ENCODE peak calls at places on chromosomes 6 and 20, in four cellular contexts. E, J, L and S are unnamed samples.

GRCh38 chr20:32378461-32378860 is 20.3 kb downstream of the ASXL1 start:
- DNase-seq in E (no peak), J (no peak), L (no peak), S (no peak)

GRCh38 chr20:3420211-3420707 is 12.8 kb upstream of the DNAAF9 start:
- DNase-seq in E (no peak), J (peak), L (no peak), S (no peak)

GRCh38 chr6:89117285-89118108 is at the start of gene SRSF12:
- DNase-seq in L (peak), E (no peak), J (peak), S (peak)

GRCh38 chr6:4804095-4804494 is 27.9 kb downstream of the CDYL start:
- DNase-seq in L (no peak), E (no peak), J (peak), S (peak)

GRCh38 chr20:1813101-1813529 is 82.1 kb upstream of the SIRPA start:
- DNase-seq in J (peak), L (no peak), E (no peak), S (no peak)

GRCh38 chr6:168397011-168397410 is 44.0 kb upstream of the SMOC2 start:
- DNase-seq in J (no peak), E (no peak), L (no peak), S (no peak)

GRCh38 chr6:16639689-16640480 is 121.4 kb downstream of the ATXN1 start:
- DNase-seq in L (no peak), J (peak), E (no peak), S (no peak)

GRCh38 chr20:41531876-41532275 is 86.3 kb downstream of the CHD6 start:
- DNase-seq in E (no peak), J (no peak), L (no peak), S (no peak)

GRCh38 chr6:89359561-89359960 is 7.0 kb upstream of the UBE2J1 start:
- DNase-seq in L (no peak), J (no peak), E (no peak), S (peak)

GRCh38 chr20:58429303-58429702 is 40.3 kb downstream of the VAPB start:
- DNase-seq in E (no peak), J (no peak), L (no peak), S (no peak)

GRCh38 chr6:160028487-160029275 is 59.8 kb downstream of the IGF2R start:
- DNase-seq in L (peak), E (no peak), J (no peak), S (no peak)

GRCh38 chr6:75824160-75824559 is 75.1 kb downstream of the MYO6 start:
- DNase-seq in L (peak), J (no peak), E (no peak), S (no peak)

GRCh38 chr20:63382551-63383300 is 21.6 kb upstream of the CHRNA4 start:
- DNase-seq in L (no peak), J (no peak), E (no peak), S (no peak)

GRCh38 chr6:97396880-97397279 is 113.9 kb upstream of the MMS22L start:
- DNase-seq in J (no peak), L (no peak), E (no peak), S (no peak)

GRCh38 chr20:53032021-53033001 is 60.2 kb downstream of the TSHZ2 start:
- DNase-seq in J (peak), E (no peak), L (no peak), S (no peak)

GRCh38 chr6:82006027-82006738 is 241.4 kb downstream of the IBTK start:
- DNase-seq in L (peak), J (peak), E (no peak), S (peak)

GRCh38 chr20:3781153-3781910 is at the start of gene SPEF1:
- DNase-seq in E (peak), L (peak), J (peak), S (peak)

GRCh38 chr6:41177287-41177686 is 14.4 kb upstream of the TREM2 start:
- DNase-seq in L (no peak), E (no peak), J (no peak), S (no peak)

GRCh38 chr6:14635933-14636599 is 518.5 kb downstream of the CD83 start:
- DNase-seq in J (no peak), L (peak), E (no peak), S (no peak)
- H2AFZ ChIP-seq in J (no peak), L (peak), E (peak), S (no peak)

GRCh38 chr6:37696220-37696840 is 1.4 kb downstream of the MDGA1 start:
- DNase-seq in L (no peak), E (no peak), J (peak), S (peak)
- TF ChIP-seq EZH2 in L (no peak), E (no peak), J (no peak), S (peak)

GRCh38 chr20:49979030-49979832 is 3.5 kb upstream of the SNAI1 start:
- DNase-seq in J (no peak), E (peak), L (peak), S (peak)
- H2AFZ ChIP-seq in J (peak), E (peak), L (peak), S (peak)

DNA sequence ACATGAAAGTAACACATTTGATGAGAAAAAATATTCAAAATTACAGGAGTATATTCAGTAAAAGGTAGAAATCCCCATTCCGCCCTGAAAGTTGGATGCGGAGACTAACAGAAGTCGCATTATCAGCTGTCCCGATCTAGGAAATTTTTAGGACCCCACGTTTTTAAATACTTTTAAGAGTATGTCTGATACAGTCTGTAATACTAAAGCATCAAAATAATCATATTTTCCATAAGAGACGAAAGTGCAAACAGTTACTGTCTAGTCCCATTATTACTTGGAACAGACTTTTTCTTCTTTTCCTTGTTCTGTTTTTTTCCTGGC is 642 bp downstream of the PLAGL1 start:
- DNase-seq in J (no peak), L (no peak), E (no peak), S (no peak)
- TF ChIP-seq EZH2 in J (no peak), L (no peak), E (no peak), S (peak)